ENCODE peak calls at places on chromosomes 2 and 18, in six cellular contexts. One of them, this sample, is unnamed.

GRCh38 chr18:8912348-8913057 is 190.0 kb upstream of the NDUFV2 start:
- DNase-seq in activated CD8-positive, alpha-beta memory T cell treated with anti-CD3 and anti-CD28 coated beads for 1 hour: no peak
- DNase-seq in A172: no peak
- DNase-seq in activated CD4-positive, CD25-positive, alpha-beta regulatory T cell: no peak
- DNase-seq in GM12891: peak; percentile 10
- DNase-seq in left ventricle myocardium inferior: no peak
- DNase-seq in this sample: no peak

GRCh38 chr2:74041182-74041581 is 56.5 kb downstream of the TET3 start:
- DNase-seq in activated CD8-positive, alpha-beta memory T cell treated with anti-CD3 and anti-CD28 coated beads for 1 hour: no peak
- DNase-seq in A172: no peak
- DNase-seq in activated CD4-positive, CD25-positive, alpha-beta regulatory T cell: no peak
- DNase-seq in GM12891: no peak
- DNase-seq in left ventricle myocardium inferior: no peak
- DNase-seq in this sample: no peak

GRCh38 chr18:50182516-50182915 is 12.4 kb downstream of the MYO5B start:
- DNase-seq in activated CD8-positive, alpha-beta memory T cell treated with anti-CD3 and anti-CD28 coated beads for 1 hour: no peak
- DNase-seq in A172: no peak
- DNase-seq in activated CD4-positive, CD25-positive, alpha-beta regulatory T cell: no peak
- DNase-seq in GM12891: no peak
- DNase-seq in left ventricle myocardium inferior: no peak
- DNase-seq in this sample: no peak

GRCh38 chr18:8450013-8450412 is 159.2 kb upstream of the RAB12 start:
- DNase-seq in activated CD8-positive, alpha-beta memory T cell treated with anti-CD3 and anti-CD28 coated beads for 1 hour: no peak
- DNase-seq in A172: peak; percentile 40
- DNase-seq in activated CD4-positive, CD25-positive, alpha-beta regulatory T cell: no peak
- DNase-seq in GM12891: no peak
- DNase-seq in left ventricle myocardium inferior: no peak
- DNase-seq in this sample: no peak

GRCh38 chr2:166825914-166826313 is 62.4 kb upstream of the XIRP2 start:
- DNase-seq in activated CD8-positive, alpha-beta memory T cell treated with anti-CD3 and anti-CD28 coated beads for 1 hour: no peak
- DNase-seq in A172: no peak
- DNase-seq in activated CD4-positive, CD25-positive, alpha-beta regulatory T cell: no peak
- DNase-seq in GM12891: no peak
- DNase-seq in left ventricle myocardium inferior: no peak
- DNase-seq in this sample: no peak

GRCh38 chr2:23404426-23404825 is 19.4 kb downstream of the KLHL29 start:
- DNase-seq in activated CD8-positive, alpha-beta memory T cell treated with anti-CD3 and anti-CD28 coated beads for 1 hour: no peak
- DNase-seq in A172: peak; percentile 79
- DNase-seq in activated CD4-positive, CD25-positive, alpha-beta regulatory T cell: no peak
- DNase-seq in GM12891: no peak
- DNase-seq in left ventricle myocardium inferior: no peak
- DNase-seq in this sample: no peak

GRCh38 chr2:71530246-71530986 is 77.1 kb downstream of the DYSF start:
- DNase-seq in activated CD8-positive, alpha-beta memory T cell treated with anti-CD3 and anti-CD28 coated beads for 1 hour: no peak
- DNase-seq in A172: peak; percentile 36
- DNase-seq in activated CD4-positive, CD25-positive, alpha-beta regulatory T cell: no peak
- DNase-seq in GM12891: peak; percentile 49
- DNase-seq in left ventricle myocardium inferior: no peak
- DNase-seq in this sample: no peak

GRCh38 chr2:30022444-30023071 is 101.2 kb upstream of the ALK start:
- DNase-seq in activated CD8-positive, alpha-beta memory T cell treated with anti-CD3 and anti-CD28 coated beads for 1 hour: no peak
- DNase-seq in A172: no peak
- DNase-seq in activated CD4-positive, CD25-positive, alpha-beta regulatory T cell: no peak
- DNase-seq in GM12891: no peak
- DNase-seq in left ventricle myocardium inferior: no peak
- DNase-seq in this sample: no peak

GRCh38 chr2:240287011-240287410 is 146.6 kb upstream of the OTOS start:
- DNase-seq in activated CD8-positive, alpha-beta memory T cell treated with anti-CD3 and anti-CD28 coated beads for 1 hour: no peak
- DNase-seq in A172: no peak
- DNase-seq in activated CD4-positive, CD25-positive, alpha-beta regulatory T cell: no peak
- DNase-seq in GM12891: no peak
- DNase-seq in left ventricle myocardium inferior: no peak
- DNase-seq in this sample: no peak

GRCh38 chr2:220270506-220271070 is 643.2 kb downstream of the SLC4A3 start:
- DNase-seq in activated CD8-positive, alpha-beta memory T cell treated with anti-CD3 and anti-CD28 coated beads for 1 hour: no peak
- DNase-seq in A172: no peak
- DNase-seq in activated CD4-positive, CD25-positive, alpha-beta regulatory T cell: no peak
- DNase-seq in GM12891: no peak
- DNase-seq in left ventricle myocardium inferior: no peak
- DNase-seq in this sample: no peak

GRCh38 chr2:102056079-102056581 is 64.4 kb downstream of the IL1R2 start:
- DNase-seq in activated CD8-positive, alpha-beta memory T cell treated with anti-CD3 and anti-CD28 coated beads for 1 hour: no peak
- DNase-seq in A172: no peak
- DNase-seq in activated CD4-positive, CD25-positive, alpha-beta regulatory T cell: no peak
- DNase-seq in GM12891: no peak
- DNase-seq in left ventricle myocardium inferior: no peak
- DNase-seq in this sample: peak; percentile 56

GRCh38 chr2:70685771-70686171 is 82.2 kb downstream of the ADD2 start:
- DNase-seq in activated CD8-positive, alpha-beta memory T cell treated with anti-CD3 and anti-CD28 coated beads for 1 hour: no peak
- DNase-seq in A172: no peak
- DNase-seq in activated CD4-positive, CD25-positive, alpha-beta regulatory T cell: no peak
- DNase-seq in GM12891: no peak
- DNase-seq in left ventricle myocardium inferior: no peak
- DNase-seq in this sample: no peak

GRCh38 chr2:159585607-159586006 is 30.7 kb downstream of the BAZ2B start:
- DNase-seq in activated CD8-positive, alpha-beta memory T cell treated with anti-CD3 and anti-CD28 coated beads for 1 hour: no peak
- DNase-seq in A172: no peak
- DNase-seq in activated CD4-positive, CD25-positive, alpha-beta regulatory T cell: no peak
- DNase-seq in GM12891: no peak
- DNase-seq in left ventricle myocardium inferior: no peak
- DNase-seq in this sample: no peak

GRCh38 chr2:46653539-46653938 is 174.2 kb downstream of the TMEM247 start:
- DNase-seq in activated CD8-positive, alpha-beta memory T cell treated with anti-CD3 and anti-CD28 coated beads for 1 hour: no peak
- DNase-seq in A172: peak; percentile 33
- DNase-seq in activated CD4-positive, CD25-positive, alpha-beta regulatory T cell: no peak
- DNase-seq in GM12891: no peak
- DNase-seq in left ventricle myocardium inferior: no peak
- DNase-seq in this sample: no peak

This sample was measured in left cardiac atrium.